ENCODE peak calls at places on chromosomes 3 and 15, in four cellular contexts. S is IMR-90, N is H9, F is H1. L is an unnamed sample. For H3K4me1, the result is how much of the 10 kb centered on the place peaks cover.

GRCh38 chr3:89059201-89059600 is 48.2 kb upstream of the EPHA3 start:
- DNase-seq in S (no peak), N (no peak), F (no peak), L (no peak)

GRCh38 chr15:68900032-68900431 is 30.3 kb upstream of the SPESP1 start:
- DNase-seq in S (no peak), N (no peak), F (no peak), L (no peak)

GRCh38 chr3:23481660-23482278 is 278.6 kb downstream of the UBE2E2 start:
- DNase-seq in S (no peak), N (no peak), F (no peak), L (no peak)

GRCh38 chr15:94266789-94267188 is 35.4 kb downstream of the MCTP2 start:
- DNase-seq in S (no peak), N (no peak), F (no peak), L (no peak)

GRCh38 chr15:71515375-71516186 is 294.8 kb upstream of the NR2E3 start:
- DNase-seq in S (no peak), N (no peak), F (no peak), L (no peak)

GRCh38 chr3:107458871-107459270 is 63.9 kb upstream of the BBX start:
- DNase-seq in S (no peak), N (no peak), F (no peak), L (no peak)

GRCh38 chr15:55532944-55533343 is 24.9 kb upstream of the DNAAF4 start:
- DNase-seq in S (no peak), N (no peak), F (no peak), L (no peak)

GRCh38 chr3:156433138-156433537 is 121.8 kb downstream of the SSR3 start:
- DNase-seq in S (peak), N (no peak), F (no peak), L (no peak)

GRCh38 chr3:31291818-31292217 is 240.9 kb upstream of the STT3B start:
- DNase-seq in S (no peak), N (no peak), F (no peak), L (no peak)

GRCh38 chr3:113051827-113052226 is 61.0 kb downstream of the GTPBP8 start:
- DNase-seq in S (no peak), N (no peak), F (no peak), L (peak)

GRCh38 chr15:31273258-31273941 is 53.2 kb upstream of the KLF13 start:
- DNase-seq in S (no peak), N (peak), F (peak), L (no peak)

GRCh38 chr15:64249842-64250575 is 87.2 kb upstream of the PPIB start:
- DNase-seq in S (peak), N (no peak), F (no peak), L (no peak)

GRCh38 chr3:42701371-42702065 is 1.1 kb downstream of the HHATL start:
- DNase-seq in S (no peak), N (peak), F (peak), L (peak)

GRCh38 chr15:94080416-94080815 is 150.9 kb upstream of the MCTP2 start:
- DNase-seq in S (no peak), N (peak), F (peak), L (peak)

GRCh38 chr3:14870564-14871060 is 51.9 kb downstream of the FGD5 start:
- DNase-seq in S (no peak), N (no peak), F (no peak), L (no peak)

GRCh38 chr3:60557122-60557521 is 694.1 kb downstream of the FHIT start:
- DNase-seq in S (no peak), N (no peak), F (no peak), L (no peak)

GRCh38 chr15:98738689-98739411 is 90.5 kb downstream of the IGF1R start:
- DNase-seq in S (no peak), N (no peak), F (no peak), L (no peak)

GRCh38 chr15:52240166-52240565 is 49.0 kb upstream of the GNB5 start:
- DNase-seq in S (no peak), N (no peak), F (no peak), L (no peak)

GRCh38 chr3:167813169-167814123 is 77.9 kb downstream of the SERPINI1 start:
- DNase-seq in S (no peak), N (no peak), F (no peak), L (no peak)

GRCh38 chr3:356947-357346 is 160.4 kb downstream of the CHL1 start:
- DNase-seq in S (no peak), N (no peak), F (no peak), L (no peak)

GRCh38 chr3:98770261-98771039 is 7.3 kb downstream of the ST3GAL6 start:
- DNase-seq in S (no peak), N (no peak), F (no peak), L (no peak)

DNA sequence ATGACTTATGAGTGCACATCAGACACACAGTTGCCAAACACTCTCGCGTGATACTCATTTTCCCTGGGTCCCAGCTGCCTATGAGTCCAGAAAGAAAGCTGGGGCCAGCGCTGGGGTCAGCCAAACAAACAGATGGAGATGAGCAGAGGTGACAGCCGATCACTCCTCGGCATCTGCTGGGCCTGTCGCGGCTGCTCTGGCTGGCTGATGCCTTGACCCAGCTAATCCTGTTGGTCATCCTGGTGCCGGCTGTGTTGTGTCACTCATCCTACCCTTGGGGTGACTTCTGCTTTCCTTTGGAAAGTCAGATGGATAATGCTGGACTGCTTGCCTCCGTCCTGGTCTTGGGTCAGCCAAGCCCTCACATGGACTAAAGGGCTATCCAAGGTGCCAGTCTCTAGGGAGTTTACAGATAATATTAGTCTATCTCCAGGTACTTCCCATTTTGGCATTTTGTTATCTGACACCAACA is 105.3 kb upstream of the PDZRN3 start:
- DNase-seq in S (peak), N (no peak), F (no peak), L (peak)
- H3K56ac ChIP-seq in S (no peak), N (no peak), F (no peak), L (no peak)

GRCh38 chr15:48858401-48858800 is 19.5 kb upstream of the EID1 start:
- DNase-seq in S (peak), N (no peak), F (no peak), L (no peak)
- H3K4me1 ChIP-seq in S (under half), N (under half), F (under half), L (under half)

GRCh38 chr3:73855792-73856191 is 231.1 kb upstream of the PDZRN3 start:
- DNase-seq in S (no peak), N (no peak), F (no peak), L (no peak)
- H3K56ac ChIP-seq in S (no peak), N (no peak), F (no peak), L (no peak)

GRCh38 chr3:58022490-58022889 is 14.3 kb downstream of the FLNB start:
- DNase-seq in S (no peak), N (no peak), F (no peak), L (no peak)
- H3K4me1 ChIP-seq in S (under half), N (under half), F (under half), L (under half)

DNA sequence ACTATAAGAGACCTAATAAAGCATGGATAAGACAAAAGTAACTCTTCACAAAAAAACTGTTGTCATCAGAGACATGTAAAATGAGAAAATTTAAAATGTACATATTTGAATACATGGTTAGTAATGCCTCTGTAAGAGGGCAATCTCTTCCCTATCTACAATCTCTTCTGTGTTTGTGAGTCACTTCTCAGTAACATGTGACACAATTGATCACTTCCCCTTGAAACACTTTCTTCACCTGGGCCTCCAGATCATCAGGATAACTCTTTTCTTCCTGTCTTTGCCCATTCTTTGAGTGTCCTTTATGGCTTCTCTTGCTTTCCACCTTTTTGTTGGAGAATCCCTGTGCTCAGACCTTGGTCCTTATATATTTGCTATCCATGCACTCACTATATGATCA is 50.4 kb downstream of the TFDP2 start:
- DNase-seq in S (peak), N (no peak), F (no peak), L (peak)
- H3K56ac ChIP-seq in S (no peak), N (no peak), F (no peak), L (no peak)

L was measured in mesendoderm.